ENCODE peak calls at places on chromosomes 13 and 19, in seven cellular contexts. T, S, F, U, R, I and P are unnamed samples. For H3K27me3, the result is how much of the 10 kb centered on the place peaks cover.

GRCh38 chr19:39112338-39112890 is 13.2 kb upstream of the PAK4 start:
- DNase-seq in S (no peak), F (no peak), R (no peak), U (no peak), T (peak), I (no peak), P (no peak)

GRCh38 chr13:50127017-50127725 is 111.9 kb downstream of the KCNRG start:
- DNase-seq in I (peak), U (peak), T (no peak), F (peak), S (no peak), R (no peak), P (no peak)

GRCh38 chr19:35334064-35334753 is 5.2 kb downstream of the CD22 start:
- DNase-seq in U (no peak), R (no peak), F (no peak), T (no peak), S (no peak), I (no peak), P (no peak)

GRCh38 chr19:2055871-2056809 is 5.1 kb upstream of the MKNK2 start:
- DNase-seq in I (peak), T (no peak), S (no peak), R (no peak), F (no peak), U (peak), P (no peak)

GRCh38 chr19:15137777-15138176 is 30.6 kb downstream of the SYDE1 start:
- DNase-seq in R (no peak), F (no peak), I (no peak), U (peak), S (no peak), T (no peak), P (no peak)

GRCh38 chr19:39502640-39503417 is 4.1 kb downstream of the DLL3 start:
- DNase-seq in I (peak), S (peak), U (peak), F (peak), T (peak), R (peak), P (peak)

GRCh38 chr19:35533822-35534521 is 716 bp downstream of the GAPDHS start:
- DNase-seq in I (peak), F (no peak), T (peak), R (no peak), S (no peak), U (peak), P (no peak)

GRCh38 chr19:52221831-52222375 is 32.1 kb downstream of the PPP2R1A start:
- DNase-seq in T (no peak), U (no peak), F (peak), I (no peak), S (no peak), R (no peak), P (no peak)

GRCh38 chr13:84574851-84575250 is 692.6 kb upstream of the SLITRK1 start:
- DNase-seq in U (peak), T (no peak), I (no peak), S (no peak), F (no peak), R (no peak), P (no peak)

GRCh38 chr19:54208784-54209057 is 8.1 kb downstream of the RPS9 start:
- DNase-seq in S (no peak), T (no peak), R (no peak), I (no peak), U (peak), F (no peak), P (no peak)

GRCh38 chr19:38617764-38618589 is at the start of gene MAP4K1:
- DNase-seq in S (no peak), F (peak), I (peak), T (peak), U (no peak), R (peak), P (peak)

GRCh38 chr19:55636723-55637122 is 4.1 kb upstream of the ZNF580 start:
- DNase-seq in T (no peak), S (no peak), I (no peak), U (no peak), R (no peak), F (no peak), P (no peak)

GRCh38 chr13:91544723-91545122 is 146.3 kb downstream of the GPC5 start:
- DNase-seq in R (no peak), U (peak), F (no peak), S (no peak), T (no peak), I (peak), P (no peak)

GRCh38 chr13:43270043-43270830 is 246.9 kb downstream of the DNAJC15 start:
- DNase-seq in T (no peak), F (no peak), U (peak), S (no peak), I (no peak), R (no peak), P (no peak)

GRCh38 chr13:40343550-40344269 is 322.7 kb downstream of the FOXO1 start:
- DNase-seq in S (no peak), I (no peak), T (no peak), U (no peak), R (no peak), F (no peak), P (no peak)

GRCh38 chr13:76885203-76886004 is 801 bp downstream of the KCTD12 start:
- DNase-seq in U (peak), F (peak), I (peak), S (peak), T (peak), R (peak), P (peak)

GRCh38 chr13:78603240-78603947 is at the start of gene POU4F1:
- DNase-seq in R (no peak), F (no peak), T (no peak), S (peak), U (no peak), I (peak), P (peak)

GRCh38 chr19:30718728-30719127 is 346.5 kb downstream of the ZNF536 start:
- DNase-seq in T (peak), U (no peak), I (no peak), S (no peak), R (no peak), F (no peak), P (peak)

GRCh38 chr13:97125051-97125809 is 96.9 kb upstream of the MBNL2 start:
- DNase-seq in F (no peak), T (no peak), U (peak), R (peak), S (peak), I (peak), P (peak)

GRCh38 chr13:113886561-113887112 is 22.8 kb upstream of the GAS6 start:
- DNase-seq in U (no peak), S (no peak), T (no peak), I (no peak), F (no peak), R (no peak), P (no peak)

GRCh38 chr19:50555033-50555432 is 13.2 kb downstream of the LRRC4B start:
- DNase-seq in U (no peak), R (no peak), S (no peak), T (no peak), F (no peak), I (no peak), P (no peak)
- H3K27me3 ChIP-seq in U (under half), R (under half), S (under half), T (under half), F (under half), I (under half), P (under half)

GRCh38 chr19:4573682-4574081 is 14.2 kb upstream of the SEMA6B start:
- DNase-seq in U (no peak), F (no peak), R (no peak), T (no peak), S (no peak), I (no peak), P (no peak)
- H3K27me3 ChIP-seq in U (under half), F (under half), R (under half), T (under half), S (under half), I (under half), P (under half)

DNA sequence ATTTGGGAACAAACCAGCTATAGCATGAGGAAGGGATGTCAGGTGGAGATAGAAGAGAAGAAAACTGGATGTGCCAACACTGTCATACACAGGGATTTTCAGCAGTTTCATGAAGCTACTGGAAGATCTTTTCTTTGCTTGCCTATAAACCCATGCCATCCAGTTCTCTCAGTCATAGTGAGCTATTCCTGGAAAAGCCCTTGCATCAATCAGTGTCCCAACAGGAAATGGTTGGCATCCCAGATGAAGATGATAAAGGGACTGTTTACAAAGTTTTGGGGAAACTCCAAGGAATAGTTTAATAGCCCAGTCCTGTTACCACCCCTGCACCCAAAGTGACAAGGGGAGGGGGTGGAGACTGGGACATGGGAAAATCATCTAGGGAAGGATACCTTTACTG is 58.5 kb upstream of the ARGLU1 start:
- DNase-seq in T (no peak), I (no peak), R (no peak), S (no peak), U (no peak), F (no peak), P (no peak)
- H3K27me3 ChIP-seq in T (under half), I (under half), R (under half), S (under half), U (under half), F (under half), P (under half)

DNA sequence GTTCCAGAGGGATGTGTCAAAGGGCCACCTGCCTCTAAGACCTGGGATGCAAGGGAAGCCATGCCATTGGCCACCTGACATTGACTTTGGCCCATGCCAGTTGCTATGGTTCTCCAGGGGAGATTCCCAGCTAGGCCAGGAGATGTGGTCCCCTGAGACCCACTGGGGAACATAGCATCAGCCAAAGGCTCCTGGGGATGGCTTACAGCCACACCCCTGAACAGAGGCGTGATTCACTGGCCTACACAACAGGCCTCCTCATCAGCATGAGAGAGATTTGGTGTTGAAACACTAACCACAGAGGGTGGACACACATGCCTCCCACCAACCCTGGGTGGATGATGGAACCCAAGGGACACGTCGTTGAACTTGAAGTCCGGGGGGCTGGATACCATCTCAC is 14.4 kb downstream of the IQCN start:
- DNase-seq in T (no peak), R (no peak), I (no peak), U (peak), F (no peak), S (no peak), P (no peak)
- H3K27me3 ChIP-seq in T (under half), R (under half), I (under half), U (under half), F (under half), S (under half), P (under half)

GRCh38 chr13:72424059-72424458 is 303.4 kb downstream of the MZT1 start:
- DNase-seq in R (no peak), U (no peak), F (no peak), T (no peak), S (no peak), I (no peak), P (no peak)
- H3K27me3 ChIP-seq in R (under half), U (under half), F (under half), T (under half), S (under half), I (under half), P (under half)

GRCh38 chr19:12834976-12835757 is 788 bp upstream of the RTBDN start:
- DNase-seq in T (no peak), I (peak), R (no peak), U (no peak), S (peak), F (no peak), P (peak)

GRCh38 chr19:12838182-12838890 is at the start of gene MAST1:
- DNase-seq in T (no peak), F (no peak), I (peak), R (no peak), U (peak), S (peak), P (peak)

GRCh38 chr19:12837225-12837624 is 1.1 kb upstream of the MAST1 start:
- DNase-seq in F (no peak), R (no peak), T (no peak), S (no peak), U (no peak), I (no peak), P (no peak)

GRCh38 chr19:12834418-12834943 is at the start of gene RTBDN:
- DNase-seq in T (no peak), U (no peak), S (no peak), F (no peak), I (no peak), R (no peak), P (peak)

DNA sequence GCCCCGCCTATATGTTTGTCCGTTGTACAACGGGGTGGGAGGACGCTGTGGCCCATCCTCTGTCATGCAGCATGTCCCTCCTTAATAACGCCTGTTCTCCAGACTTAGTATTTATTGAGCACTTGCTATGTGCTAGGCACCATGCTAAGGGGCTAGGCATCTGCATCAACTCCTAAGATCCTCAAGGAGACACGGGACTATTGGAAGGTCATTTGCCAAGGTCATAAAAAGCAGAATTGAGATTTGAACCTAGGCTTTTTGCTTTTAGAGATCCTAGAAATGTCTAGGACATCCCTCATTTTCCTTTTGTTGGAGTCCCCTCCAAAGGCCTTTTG is 1.8 kb upstream of the MAST1 start:
- DNase-seq in S (no peak), I (no peak), T (no peak), F (no peak), R (no peak), U (no peak), P (no peak)
- H3K27me3 ChIP-seq in S (under half), I (under half), T (half or more), F (half or more), R (under half), U (half or more), P (under half)